ENCODE peak calls at places on chromosomes 4 and X, in six cellular contexts. One of them, this sample, is unnamed.

GRCh38 chr4:24476209-24476781 is 108.1 kb downstream of the DHX15 start:
- DNase-seq in lower leg skin: no peak
- DNase-seq in ovary: no peak
- DNase-seq in NB4: peak; percentile 27
- DNase-seq in GM12892: no peak
- DNase-seq in HCT116: no peak
- DNase-seq in this sample: peak; percentile 36

GRCh38 chr4:121711263-121712000 is 14.7 kb upstream of the ANXA5 start:
- DNase-seq in NB4: peak; percentile 93
- DNase-seq in ovary: peak; percentile 94
- DNase-seq in GM12892: no peak
- DNase-seq in lower leg skin: peak; percentile 96
- DNase-seq in HCT116: peak; percentile 77
- DNase-seq in this sample: peak; percentile 59

GRCh38 chr4:73520821-73521220 is 39.3 kb downstream of the AFM start:
- DNase-seq in GM12892: no peak
- DNase-seq in ovary: no peak
- DNase-seq in HCT116: no peak
- DNase-seq in NB4: peak; percentile 79
- DNase-seq in lower leg skin: no peak
- DNase-seq in this sample: no peak

GRCh38 chr4:32148120-32148666 is 1428.0 kb downstream of the PCDH7 start:
- DNase-seq in ovary: no peak
- DNase-seq in GM12892: no peak
- DNase-seq in NB4: no peak
- DNase-seq in HCT116: no peak
- DNase-seq in lower leg skin: no peak
- DNase-seq in this sample: no peak

GRCh38 chr4:111839186-111839585 is 306.1 kb upstream of the FAM241A start:
- DNase-seq in GM12892: no peak
- DNase-seq in lower leg skin: no peak
- DNase-seq in NB4: no peak
- DNase-seq in HCT116: no peak
- DNase-seq in ovary: no peak
- DNase-seq in this sample: no peak

GRCh38 chrX:108312938-108313337 is 125.3 kb downstream of the COL4A6 start:
- DNase-seq in NB4: no peak
- DNase-seq in HCT116: peak; percentile 55
- DNase-seq in ovary: no peak
- DNase-seq in lower leg skin: peak; percentile 69
- DNase-seq in GM12892: no peak
- DNase-seq in this sample: peak; percentile 9

GRCh38 chrX:69079278-69079677 is 86.0 kb downstream of the PJA1 start:
- DNase-seq in lower leg skin: no peak
- DNase-seq in ovary: no peak
- DNase-seq in NB4: no peak
- DNase-seq in GM12892: no peak
- DNase-seq in HCT116: no peak
- DNase-seq in this sample: no peak

GRCh38 chr4:2515835-2516550 is 20.5 kb upstream of the FAM193A start:
- DNase-seq in lower leg skin: no peak
- DNase-seq in NB4: no peak
- DNase-seq in GM12892: no peak
- DNase-seq in ovary: peak; percentile 46
- DNase-seq in HCT116: no peak
- DNase-seq in this sample: no peak

GRCh38 chr4:144757969-144758368 is 112.0 kb downstream of the HHIP start:
- DNase-seq in GM12892: no peak
- DNase-seq in HCT116: no peak
- DNase-seq in ovary: no peak
- DNase-seq in NB4: no peak
- DNase-seq in lower leg skin: no peak
- DNase-seq in this sample: no peak

GRCh38 chr4:68373513-68373912 is 23.6 kb upstream of the YTHDC1 start:
- DNase-seq in GM12892: peak; percentile 22
- DNase-seq in HCT116: no peak
- DNase-seq in lower leg skin: peak; percentile 93
- DNase-seq in ovary: peak; percentile 70
- DNase-seq in NB4: no peak
- DNase-seq in this sample: peak; percentile 55

GRCh38 chr4:602559-602942 is 22.8 kb upstream of the PDE6B start:
- DNase-seq in GM12892: no peak
- DNase-seq in HCT116: peak; percentile 60
- DNase-seq in ovary: no peak
- DNase-seq in lower leg skin: peak; percentile 90
- DNase-seq in NB4: peak; percentile 45
- DNase-seq in this sample: peak; percentile 53

GRCh38 chr4:2852481-2852881 is 8.8 kb downstream of the ADD1 start:
- DNase-seq in lower leg skin: no peak
- DNase-seq in HCT116: no peak
- DNase-seq in ovary: no peak
- DNase-seq in GM12892: no peak
- DNase-seq in NB4: no peak
- DNase-seq in this sample: no peak

GRCh38 chr4:138666366-138666765 is 349.2 kb upstream of the NOCT start:
- DNase-seq in HCT116: no peak
- DNase-seq in ovary: no peak
- DNase-seq in lower leg skin: no peak
- DNase-seq in GM12892: no peak
- DNase-seq in NB4: no peak
- DNase-seq in this sample: no peak

GRCh38 chr4:163484906-163485305 is 9.6 kb upstream of the TMA16 start:
- DNase-seq in HCT116: peak; percentile 50
- DNase-seq in GM12892: no peak
- DNase-seq in lower leg skin: no peak
- DNase-seq in ovary: peak; percentile 36
- DNase-seq in NB4: peak; percentile 67
- DNase-seq in this sample: peak; percentile 2

DNA sequence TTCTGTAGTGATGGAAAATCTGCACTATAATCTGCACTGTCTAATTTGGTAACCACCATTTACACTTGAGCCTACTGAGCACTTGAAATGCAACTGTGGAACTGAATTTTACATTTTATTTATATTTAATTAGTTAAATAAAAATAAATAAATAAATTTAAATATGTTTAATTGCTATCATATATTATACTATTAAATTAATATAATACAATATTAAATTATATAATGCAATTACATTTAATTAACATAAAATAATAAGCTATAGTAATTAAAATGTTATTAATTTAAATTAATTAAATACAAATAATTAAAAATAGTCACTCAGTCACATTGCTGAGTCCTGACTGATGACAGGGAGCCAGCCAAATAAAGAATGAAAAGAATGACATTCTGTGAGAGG is 170.2 kb upstream of the F9 start:
- DNase-seq in ovary: no peak
- DNase-seq in GM12892: no peak
- DNase-seq in HCT116: no peak
- DNase-seq in NB4: no peak
- DNase-seq in lower leg skin: no peak
- DNase-seq in this sample: no peak
- TF ChIP-seq POLR2A in ovary: no peak
- TF ChIP-seq POLR2A in GM12892: no peak
- TF ChIP-seq POLR2A in HCT116: no peak
- TF ChIP-seq POLR2A in NB4: no peak
- TF ChIP-seq POLR2A in lower leg skin: no peak
- TF ChIP-seq POLR2A in this sample: no peak

GRCh38 chrX:48736878-48737212 is 24.7 kb upstream of the GLOD5 start:
- DNase-seq in GM12892: no peak
- DNase-seq in ovary: no peak
- DNase-seq in NB4: no peak
- DNase-seq in lower leg skin: no peak
- DNase-seq in HCT116: no peak
- DNase-seq in this sample: no peak

GRCh38 chrX:48741834-48742233 is 19.7 kb upstream of the GLOD5 start:
- DNase-seq in GM12892: no peak
- DNase-seq in ovary: no peak
- DNase-seq in NB4: peak; percentile 8
- DNase-seq in lower leg skin: no peak
- DNase-seq in HCT116: no peak
- DNase-seq in this sample: no peak

GRCh38 chrX:48737940-48738339 is 23.6 kb upstream of the GLOD5 start:
- DNase-seq in HCT116: no peak
- DNase-seq in ovary: no peak
- DNase-seq in GM12892: no peak
- DNase-seq in NB4: peak; percentile 6
- DNase-seq in lower leg skin: no peak
- DNase-seq in this sample: no peak

GRCh38 chrX:48736303-48736702 is 25.2 kb upstream of the GLOD5 start:
- DNase-seq in NB4: peak; percentile 6
- DNase-seq in ovary: no peak
- DNase-seq in GM12892: no peak
- DNase-seq in HCT116: no peak
- DNase-seq in lower leg skin: no peak
- DNase-seq in this sample: no peak

DNA sequence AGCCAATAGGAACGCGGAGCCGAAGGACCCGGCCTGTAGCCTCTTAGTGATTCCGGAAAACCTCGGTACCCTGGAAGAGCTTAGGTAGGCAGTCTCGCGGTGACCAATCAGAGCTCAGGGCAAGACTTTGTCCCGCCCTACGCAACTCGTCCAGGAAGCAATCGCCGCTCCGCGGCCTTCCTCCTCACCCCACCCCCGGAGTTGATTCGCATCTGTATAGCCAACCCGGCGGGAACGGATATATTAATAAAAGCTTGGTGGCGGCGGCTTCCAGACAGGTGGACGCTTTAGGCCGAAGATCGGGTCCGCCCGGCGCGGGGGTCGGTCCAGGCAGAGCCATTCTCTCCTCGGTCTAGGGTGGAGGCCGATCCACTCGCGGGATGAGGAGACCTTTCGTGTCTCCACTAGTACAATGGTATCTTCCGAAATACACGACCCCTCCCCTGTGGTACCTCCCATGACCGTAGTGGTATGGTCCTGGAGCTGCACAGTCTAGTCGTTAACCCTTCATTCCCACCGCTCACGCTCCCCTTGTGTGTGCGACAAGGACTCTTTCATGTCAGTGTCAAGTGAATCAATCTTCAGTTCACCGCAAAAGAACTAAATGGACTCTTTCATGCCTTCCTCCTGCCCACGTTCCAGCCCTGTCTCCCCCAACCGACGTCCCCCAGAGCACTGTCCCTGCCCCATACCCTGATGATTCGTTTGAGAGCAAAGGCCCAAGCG is 24.2 kb upstream of the GLOD5 start:
- DNase-seq in ovary: peak; percentile 92
- DNase-seq in GM12892: peak; percentile 66
- DNase-seq in lower leg skin: peak; percentile 97
- DNase-seq in HCT116: peak; percentile 95
- DNase-seq in NB4: peak; percentile 98
- DNase-seq in this sample: peak; percentile 45
- TF ChIP-seq POLR2A in ovary: peak; percentile 53
- TF ChIP-seq POLR2A in GM12892: peak; percentile 70
- TF ChIP-seq POLR2A in lower leg skin: peak; percentile 41
- TF ChIP-seq POLR2A in HCT116: peak; percentile 40
- TF ChIP-seq POLR2A in NB4: peak; percentile 60
- TF ChIP-seq POLR2A in this sample: no peak

DNA sequence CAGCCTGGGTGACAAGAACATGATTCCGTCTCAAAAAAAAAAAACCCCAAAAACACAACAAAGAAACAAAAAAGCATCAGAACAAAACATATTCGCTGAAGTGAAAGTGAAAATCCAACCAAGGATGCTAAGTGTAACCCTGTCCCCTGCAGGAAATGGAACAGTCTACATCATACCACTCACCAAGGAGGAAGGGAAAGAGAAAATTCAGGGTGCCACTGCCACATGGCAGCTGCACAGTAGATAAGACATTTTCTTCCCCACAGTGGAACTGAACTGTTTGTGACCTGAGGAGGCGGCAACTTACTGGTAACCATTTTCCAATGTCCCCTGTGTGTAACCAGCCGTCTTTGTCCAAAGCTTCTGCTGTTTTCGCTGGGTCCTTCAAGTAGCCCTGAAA is 28.2 kb upstream of the CENPU start:
- DNase-seq in GM12892: no peak
- DNase-seq in ovary: no peak
- DNase-seq in HCT116: no peak
- DNase-seq in lower leg skin: no peak
- DNase-seq in NB4: no peak
- DNase-seq in this sample: no peak
- TF ChIP-seq POLR2A in GM12892: no peak
- TF ChIP-seq POLR2A in ovary: no peak
- TF ChIP-seq POLR2A in HCT116: no peak
- TF ChIP-seq POLR2A in lower leg skin: no peak
- TF ChIP-seq POLR2A in NB4: no peak
- TF ChIP-seq POLR2A in this sample: no peak

GRCh38 chr4:7411491-7411890 is 23.2 kb downstream of the PSAPL1 start:
- DNase-seq in NB4: no peak
- DNase-seq in GM12892: no peak
- DNase-seq in lower leg skin: no peak
- DNase-seq in HCT116: no peak
- DNase-seq in ovary: no peak
- DNase-seq in this sample: no peak
- TF ChIP-seq POLR2A in NB4: no peak
- TF ChIP-seq POLR2A in GM12892: no peak
- TF ChIP-seq POLR2A in lower leg skin: no peak
- TF ChIP-seq POLR2A in HCT116: no peak
- TF ChIP-seq POLR2A in ovary: no peak
- TF ChIP-seq POLR2A in this sample: no peak

GRCh38 chrX:120560405-120560841 is 339 bp downstream of the CUL4B start:
- DNase-seq in HCT116: no peak
- DNase-seq in lower leg skin: no peak
- DNase-seq in NB4: peak; percentile 47
- DNase-seq in ovary: no peak
- DNase-seq in GM12892: no peak
- DNase-seq in this sample: no peak
- TF ChIP-seq POLR2A in HCT116: no peak
- TF ChIP-seq POLR2A in lower leg skin: no peak
- TF ChIP-seq POLR2A in NB4: no peak
- TF ChIP-seq POLR2A in ovary: no peak
- TF ChIP-seq POLR2A in GM12892: no peak
- TF ChIP-seq POLR2A in this sample: no peak

GRCh38 chr4:119794681-119795080 is 166.1 kb upstream of the PDE5A start:
- DNase-seq in lower leg skin: no peak
- DNase-seq in ovary: no peak
- DNase-seq in GM12892: no peak
- DNase-seq in NB4: no peak
- DNase-seq in HCT116: no peak
- DNase-seq in this sample: no peak

GRCh38 chr4:119797238-119797894 is 168.8 kb upstream of the PDE5A start:
- DNase-seq in ovary: no peak
- DNase-seq in lower leg skin: no peak
- DNase-seq in GM12892: no peak
- DNase-seq in HCT116: no peak
- DNase-seq in NB4: no peak
- DNase-seq in this sample: no peak

DNA sequence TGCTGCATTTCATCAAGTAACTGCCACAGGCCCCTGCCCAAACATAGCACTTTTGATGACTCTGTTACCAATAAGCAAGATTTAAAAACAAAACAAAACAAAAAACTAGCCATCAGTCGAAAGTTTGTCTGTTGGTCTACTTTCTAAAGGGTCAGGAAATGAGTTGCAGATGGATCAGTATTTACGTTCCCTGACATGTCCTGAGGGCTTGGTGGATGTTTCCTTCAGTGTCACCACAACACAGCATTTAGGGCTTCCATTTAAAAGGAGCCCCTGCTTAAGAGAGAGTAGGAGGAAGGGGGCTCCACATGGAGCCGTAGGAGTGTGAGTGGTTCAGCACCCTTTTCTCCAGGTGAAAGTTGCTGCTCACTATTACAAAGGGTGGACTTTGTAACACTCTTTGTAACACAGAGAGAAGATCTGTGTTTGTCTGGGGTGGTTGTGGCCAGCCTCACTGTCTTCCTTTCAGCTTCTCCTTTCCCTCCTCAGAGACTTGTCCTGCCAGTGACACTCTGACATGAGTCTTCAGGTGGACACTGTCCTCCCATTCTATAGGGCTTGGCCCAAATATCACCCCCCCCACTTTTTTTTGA is 167.5 kb upstream of the PDE5A start:
- DNase-seq in HCT116: no peak
- DNase-seq in NB4: no peak
- DNase-seq in lower leg skin: no peak
- DNase-seq in ovary: no peak
- DNase-seq in GM12892: no peak
- DNase-seq in this sample: no peak
- TF ChIP-seq POLR2A in HCT116: no peak
- TF ChIP-seq POLR2A in NB4: no peak
- TF ChIP-seq POLR2A in lower leg skin: no peak
- TF ChIP-seq POLR2A in ovary: no peak
- TF ChIP-seq POLR2A in GM12892: no peak
- TF ChIP-seq POLR2A in this sample: no peak

This sample was measured in H54.